ENCODE peak calls at places on chromosome 13, in eight cellular contexts. R, J, E, K, D, W, N and O are unnamed samples.

GRCh38 chr13:32530841-32531253 is 7.7 kb downstream of the N4BP2L2 start:
- DNase-seq in R (peak; percentile 54), J (no peak), E (no peak), K (no peak), D (no peak), W (no peak), N (no peak), O (peak; percentile 77)

GRCh38 chr13:25860862-25861261 is 191.0 kb downstream of the SHISA2 start:
- DNase-seq in R (peak; percentile 65), J (no peak), E (no peak), K (no peak), D (no peak), W (peak; percentile 20), N (no peak), O (peak; percentile 78)

GRCh38 chr13:47518530-47518929 is 482.5 kb downstream of the SUCLA2 start:
- DNase-seq in R (no peak), J (no peak), E (no peak), K (no peak), D (no peak), W (no peak), N (no peak), O (no peak)

GRCh38 chr13:61695147-61695546 is 279.5 kb upstream of the PCDH20 start:
- DNase-seq in R (no peak), J (no peak), E (no peak), K (no peak), D (no peak), W (no peak), N (no peak), O (peak; percentile 62)

GRCh38 chr13:99803141-99803540 is 168.4 kb downstream of the ZIC5 start:
- DNase-seq in R (no peak), J (no peak), E (no peak), K (no peak), D (no peak), W (no peak), N (no peak), O (no peak)

GRCh38 chr13:34391071-34391470 is 551.0 kb upstream of the NBEA start:
- DNase-seq in R (peak; percentile 60), J (no peak), E (no peak), K (no peak), D (no peak), W (no peak), N (no peak), O (peak; percentile 76)

GRCh38 chr13:44471686-44472085 is 98.1 kb downstream of the SERP2 start:
- DNase-seq in R (peak; percentile 52), J (no peak), E (no peak), K (no peak), D (no peak), W (no peak), N (no peak), O (peak; percentile 35)

GRCh38 chr13:33348366-33348765 is 62.8 kb upstream of the STARD13 start:
- DNase-seq in R (no peak), J (no peak), E (no peak), K (no peak), D (no peak), W (no peak), N (no peak), O (peak; percentile 33)

GRCh38 chr13:28001837-28002473 is 13.5 kb upstream of the URAD start:
- DNase-seq in R (no peak), J (no peak), E (no peak), K (no peak), D (no peak), W (no peak), N (peak; percentile 53), O (no peak)

GRCh38 chr13:43787998-43788397 is 1.2 kb upstream of the ENOX1 start:
- DNase-seq in R (peak; percentile 65), J (peak; percentile 58), E (peak; percentile 30), K (no peak), D (no peak), W (no peak), N (no peak), O (peak; percentile 61)

GRCh38 chr13:84985860-84986259 is 813.4 kb downstream of the SLITRK6 start:
- DNase-seq in R (no peak), J (no peak), E (no peak), K (no peak), D (no peak), W (no peak), N (no peak), O (no peak)

GRCh38 chr13:27980280-27980998 is 8.1 kb downstream of the URAD start:
- DNase-seq in R (no peak), J (peak; percentile 79), E (no peak), K (no peak), D (no peak), W (no peak), N (peak; percentile 58), O (no peak)

GRCh38 chr13:104289400-104289799 is 1223.2 kb upstream of the SLC10A2 start:
- DNase-seq in R (no peak), J (no peak), E (no peak), K (no peak), D (no peak), W (no peak), N (no peak), O (no peak)

GRCh38 chr13:90483906-90484305 is 863.6 kb upstream of the MIR17HG start:
- DNase-seq in R (no peak), J (no peak), E (no peak), K (no peak), D (no peak), W (no peak), N (no peak), O (no peak)

GRCh38 chr13:107211073-107211472 is 643.1 kb upstream of the ARGLU1 start:
- DNase-seq in R (peak; percentile 93), J (peak; percentile 79), E (peak; percentile 84), K (peak; percentile 88), D (peak; percentile 56), W (peak; percentile 68), N (peak; percentile 85), O (peak; percentile 92)

GRCh38 chr13:113938716-113939115 is 35.2 kb downstream of the C13orf46 start:
- DNase-seq in R (no peak), J (no peak), E (no peak), K (no peak), D (no peak), W (no peak), N (no peak), O (no peak)

GRCh38 chr13:44918323-44919102 is 70.8 kb downstream of the NUFIP1 start:
- DNase-seq in R (peak; percentile 95), J (peak; percentile 96), E (peak; percentile 91), K (peak; percentile 89), D (peak; percentile 91), W (peak; percentile 91), N (peak; percentile 96), O (peak; percentile 97)

GRCh38 chr13:85347251-85347650 is 452.0 kb downstream of the SLITRK6 start:
- DNase-seq in R (peak; percentile 60), J (no peak), E (no peak), K (no peak), D (no peak), W (peak; percentile 54), N (no peak), O (peak; percentile 85)

GRCh38 chr13:58992478-58993042 is 1171.2 kb downstream of the DIAPH3 start:
- DNase-seq in R (no peak), J (no peak), E (no peak), K (no peak), D (no peak), W (no peak), N (no peak), O (no peak)

GRCh38 chr13:42876810-42877550 is 95.6 kb downstream of the FAM216B start:
- DNase-seq in R (peak; percentile 68), J (no peak), E (no peak), K (no peak), D (no peak), W (peak; percentile 48), N (no peak), O (peak; percentile 43)

GRCh38 chr13:29548722-29549446 is 46.6 kb downstream of the SLC7A1 start:
- DNase-seq in R (peak; percentile 78), J (no peak), E (no peak), K (peak; percentile 30), D (no peak), W (peak; percentile 92), N (no peak), O (peak; percentile 88)

GRCh38 chr13:42807236-42807635 is 25.9 kb downstream of the FAM216B start:
- DNase-seq in R (no peak), J (no peak), E (no peak), K (no peak), D (no peak), W (no peak), N (no peak), O (peak; percentile 22)

GRCh38 chr13:68696907-68697306 is 1410.7 kb upstream of the ATXN8OS start:
- DNase-seq in R (no peak), J (no peak), E (no peak), K (no peak), D (no peak), W (no peak), N (no peak), O (no peak)

GRCh38 chr13:27037571-27037970 is 134.0 kb downstream of the USP12 start:
- DNase-seq in R (no peak), J (no peak), E (peak; percentile 43), K (no peak), D (no peak), W (no peak), N (no peak), O (no peak)

GRCh38 chr13:51856027-51856736 is 5.6 kb upstream of the CCDC70 start:
- DNase-seq in R (no peak), J (peak; percentile 60), E (no peak), K (no peak), D (no peak), W (no peak), N (no peak), O (no peak)

GRCh38 chr13:31191748-31192147 is 8.0 kb upstream of the B3GLCT start:
- DNase-seq in R (no peak), J (peak; percentile 61), E (no peak), K (no peak), D (no peak), W (no peak), N (no peak), O (no peak)
- TF ChIP-seq CTCF in R (no peak), J (no peak), E (no peak), K (no peak), D (no peak), W (no peak), N (no peak), O (no peak)

DNA sequence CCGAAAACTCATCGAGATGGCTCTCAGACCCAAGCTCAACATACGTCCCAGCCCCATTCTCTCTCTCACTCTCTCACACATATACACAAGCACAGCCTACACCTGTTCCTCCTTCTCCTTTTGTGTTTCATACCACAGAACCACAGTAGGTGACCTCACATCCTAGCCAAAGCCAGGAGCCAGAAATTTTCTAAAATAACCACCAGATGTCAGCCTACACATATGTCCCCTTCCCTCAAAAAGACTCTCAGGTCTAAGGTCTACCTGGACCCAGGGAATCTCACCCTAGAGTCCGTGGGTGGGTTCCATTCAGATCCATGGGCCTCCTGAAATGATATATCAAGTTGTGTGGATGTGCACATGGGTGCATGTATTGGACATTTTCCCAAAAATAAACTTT is 104.2 kb upstream of the IPO5 start:
- DNase-seq in R (no peak), J (no peak), E (no peak), K (peak; percentile 19), D (no peak), W (peak; percentile 7), N (no peak), O (peak; percentile 37)
- TF ChIP-seq CTCF in R (peak; percentile 65), J (peak; percentile 38), E (no peak), K (peak; percentile 41), D (peak; percentile 33), W (peak; percentile 53), N (no peak), O (peak; percentile 53)

GRCh38 chr13:36371185-36371584 is 25.0 kb upstream of the SPART start:
- DNase-seq in R (no peak), J (no peak), E (no peak), K (no peak), D (no peak), W (no peak), N (no peak), O (no peak)
- TF ChIP-seq CTCF in R (no peak), J (no peak), E (no peak), K (no peak), D (no peak), W (no peak), N (no peak), O (no peak)

GRCh38 chr13:108728370-108728769 is 99.0 kb downstream of the MYO16 start:
- DNase-seq in R (no peak), J (peak; percentile 46), E (no peak), K (peak; percentile 13), D (no peak), W (no peak), N (no peak), O (no peak)
- TF ChIP-seq CTCF in R (peak; percentile 27), J (peak; percentile 38), E (no peak), K (no peak), D (no peak), W (peak; percentile 28), N (no peak), O (no peak)